ENCODE peak calls at places on chromosomes 13 and 19, in five cellular contexts. S is IMR-90, H is right atrium auricular region, Y is GM23338, O is BE2C. J is an unnamed sample. For H3K4me1, the result is how much of the 10 kb centered on the place peaks cover.

GRCh38 chr19:40279120-40279551 is 6.0 kb downstream of the AKT2 start:
- DNase-seq in S (peak), H (peak), Y (no peak), O (no peak), J (peak)

GRCh38 chr13:91375119-91375729 is 23.2 kb upstream of the GPC5 start:
- DNase-seq in S (peak), H (no peak), Y (peak), O (peak), J (no peak)

GRCh38 chr19:9943744-9944143 is 7.4 kb upstream of the OLFM2 start:
- DNase-seq in S (no peak), H (no peak), Y (no peak), O (no peak), J (no peak)

GRCh38 chr19:10848208-10848843 is at the start of gene C19orf38:
- DNase-seq in S (no peak), H (no peak), Y (no peak), O (no peak), J (no peak)

GRCh38 chr19:52226652-52227051 is 36.8 kb downstream of the PPP2R1A start:
- DNase-seq in S (no peak), H (no peak), Y (no peak), O (no peak), J (no peak)

GRCh38 chr13:105116966-105117365 is 1418.5 kb downstream of the EFNB2 start:
- DNase-seq in S (no peak), H (no peak), Y (no peak), O (no peak), J (peak)

GRCh38 chr13:32205426-32206096 is 109.6 kb downstream of the ZAR1L start:
- DNase-seq in S (peak), H (no peak), Y (no peak), O (peak), J (no peak)

GRCh38 chr13:112249644-112250610 is 126.2 kb upstream of the SPACA7 start:
- DNase-seq in S (no peak), H (peak), Y (no peak), O (no peak), J (no peak)

GRCh38 chr19:32642771-32643170 is 32.2 kb downstream of the ANKRD27 start:
- DNase-seq in S (no peak), H (no peak), Y (no peak), O (no peak), J (no peak)

GRCh38 chr19:8336072-8336569 is 6.9 kb downstream of the KANK3 start:
- DNase-seq in S (no peak), H (no peak), Y (peak), O (no peak), J (no peak)

GRCh38 chr13:23427342-23428182 is 5.9 kb downstream of the SACS start:
- DNase-seq in S (peak), H (no peak), Y (no peak), O (no peak), J (no peak)

GRCh38 chr19:14375055-14375581 is 6.1 kb upstream of the ADGRE5 start:
- DNase-seq in S (no peak), H (no peak), Y (no peak), O (no peak), J (no peak)

GRCh38 chr13:74825170-74825948 is 656.6 kb downstream of the TBC1D4 start:
- DNase-seq in S (peak), H (no peak), Y (peak), O (no peak), J (peak)

GRCh38 chr13:30319703-30320102 is 12.4 kb upstream of the KATNAL1 start:
- DNase-seq in S (no peak), H (no peak), Y (no peak), O (no peak), J (no peak)

GRCh38 chr13:90947976-90948375 is 399.5 kb upstream of the MIR17HG start:
- DNase-seq in S (no peak), H (no peak), Y (no peak), O (no peak), J (no peak)

GRCh38 chr19:15107056-15108010 is at the start of gene SYDE1:
- DNase-seq in S (peak), H (peak), Y (peak), O (no peak), J (peak)

GRCh38 chr19:4518345-4519171 is at the start of gene PLIN4:
- DNase-seq in S (peak), H (peak), Y (peak), O (no peak), J (no peak)

GRCh38 chr13:30600470-30600869 is 17.2 kb upstream of the USPL1 start:
- DNase-seq in S (no peak), H (no peak), Y (no peak), O (no peak), J (no peak)

GRCh38 chr13:98284677-98285076 is 107.6 kb upstream of the RNF113B start:
- DNase-seq in S (no peak), H (no peak), Y (no peak), O (no peak), J (no peak)

GRCh38 chr13:109691689-109692088 is 94.7 kb downstream of the IRS2 start:
- DNase-seq in S (no peak), H (no peak), Y (no peak), O (no peak), J (no peak)

GRCh38 chr13:97434417-97435296 is 688 bp downstream of the RAP2A start:
- DNase-seq in S (peak), H (peak), Y (peak), O (peak), J (peak)

GRCh38 chr13:69324109-69324886 is 783.3 kb upstream of the ATXN8OS start:
- DNase-seq in S (no peak), H (no peak), Y (peak), O (no peak), J (no peak)

GRCh38 chr19:34471906-34472305 is 9.7 kb upstream of the WTIP start:
- DNase-seq in S (no peak), H (peak), Y (no peak), O (no peak), J (no peak)

GRCh38 chr19:441213-441823 is 19.5 kb downstream of the SHC2 start:
- DNase-seq in S (no peak), H (no peak), Y (no peak), O (no peak), J (no peak)

GRCh38 chr19:42179501-42179817 is 38.0 kb downstream of the DEDD2 start:
- DNase-seq in S (no peak), H (no peak), Y (no peak), O (no peak), J (no peak)
- TF ChIP-seq CTCF in S (no peak), H (no peak), Y (no peak), O (no peak), J (no peak)

GRCh38 chr19:1851581-1852293 is 3.5 kb upstream of the REXO1 start:
- DNase-seq in S (no peak), H (no peak), Y (peak), O (peak), J (no peak)

GRCh38 chr19:1853295-1854031 is 5.2 kb upstream of the REXO1 start:
- DNase-seq in S (peak), H (peak), Y (peak), O (peak), J (peak)

GRCh38 chr19:1852729-1853128 is 4.4 kb upstream of the REXO1 start:
- DNase-seq in S (no peak), H (no peak), Y (no peak), O (no peak), J (no peak)

GRCh38 chr19:1850809-1851544 is 2.7 kb upstream of the REXO1 start:
- DNase-seq in S (no peak), H (no peak), Y (peak), O (no peak), J (no peak)

DNA sequence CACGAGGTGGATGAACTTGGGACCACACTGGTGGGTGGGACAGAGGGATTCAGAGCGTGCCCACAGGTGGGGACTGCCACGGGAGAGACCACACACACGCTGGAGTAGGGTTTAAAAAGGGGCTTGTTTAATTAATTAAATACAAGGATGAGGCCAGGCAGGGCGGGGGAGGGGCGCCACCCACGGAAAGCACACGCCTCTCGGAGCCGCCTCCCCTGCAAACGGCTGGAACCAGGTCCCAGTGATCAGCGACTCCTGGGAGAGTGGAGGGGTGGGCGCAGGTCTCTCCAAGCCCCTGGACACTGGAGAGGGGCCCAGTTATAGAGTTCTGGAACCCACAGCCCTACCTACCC is 4.0 kb upstream of the REXO1 start:
- DNase-seq in S (no peak), H (no peak), Y (no peak), O (no peak), J (no peak)
- H3K4me1 ChIP-seq in S (under half), H (half or more), Y (under half), O (under half), J (under half)

DNA sequence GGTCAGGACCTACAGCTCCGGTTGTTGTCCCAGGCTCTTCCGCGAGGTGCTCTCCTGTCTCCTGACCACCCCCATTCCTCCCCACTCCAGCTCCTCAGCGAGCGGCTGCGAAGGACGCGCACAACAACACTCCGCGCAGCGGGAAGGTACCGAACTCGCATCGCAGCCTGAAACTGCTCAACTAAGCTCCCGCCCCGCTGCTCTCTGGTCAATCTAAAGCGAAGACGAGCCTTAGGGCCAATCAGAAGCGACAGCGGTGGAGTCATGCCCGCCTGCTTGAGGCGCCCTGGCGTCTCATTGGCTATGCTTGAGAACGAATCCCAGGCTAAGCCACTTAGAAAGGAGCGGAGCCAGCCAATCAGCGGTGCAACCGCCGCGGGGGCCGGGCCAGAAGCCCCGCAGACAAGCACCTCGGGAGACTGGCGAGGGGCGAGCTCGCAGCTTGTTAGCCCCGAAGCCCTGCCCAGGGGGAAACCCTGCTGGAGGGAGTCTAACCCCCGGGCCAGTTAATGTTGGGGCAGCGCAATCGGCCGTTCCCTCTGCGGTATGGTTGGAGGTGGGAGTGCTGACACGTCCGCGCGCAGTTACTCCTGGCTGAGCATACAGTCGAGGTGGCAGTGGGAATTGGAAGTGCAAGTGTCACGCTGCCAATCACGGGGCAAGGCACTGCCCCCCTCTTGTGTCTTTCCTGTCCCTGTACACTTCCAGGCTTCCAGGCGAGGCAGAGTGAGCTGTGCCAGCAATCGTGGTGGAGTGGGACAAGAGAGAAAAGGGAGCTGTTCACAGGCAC is 1.9 kb upstream of the ZBTB32 start:
- DNase-seq in S (peak), H (peak), Y (peak), O (peak), J (peak)
- TF ChIP-seq CTCF in S (no peak), H (no peak), Y (no peak), O (no peak), J (no peak)

GRCh38 chr19:56117376-56117884 is 3.7 kb downstream of the ZNF787 start:
- DNase-seq in S (no peak), H (no peak), Y (no peak), O (no peak), J (no peak)
- H3K4me1 ChIP-seq in S (under half), H (half or more), Y (under half), O (under half), J (under half)

GRCh38 chr19:23440207-23440606 is 44.9 kb upstream of the ZNF91 start:
- DNase-seq in S (no peak), H (no peak), Y (peak), O (peak), J (no peak)
- TF ChIP-seq CTCF in S (peak), H (no peak), Y (peak), O (peak), J (no peak)

GRCh38 chr19:13026478-13026999 is 31.3 kb downstream of the NFIX start:
- DNase-seq in S (peak), H (no peak), Y (no peak), O (no peak), J (peak)
- H3K4me1 ChIP-seq in S (under half), H (half or more), Y (under half), O (under half), J (under half)

GRCh38 chr19:16185123-16185924 is at the start of gene FAM32A:
- DNase-seq in S (peak), H (peak), Y (peak), O (peak), J (peak)
- TF ChIP-seq CTCF in S (peak), H (peak), Y (peak), O (peak), J (no peak)

GRCh38 chr13:93729383-93729782 is 502.8 kb downstream of the GPC6 start:
- DNase-seq in S (no peak), H (no peak), Y (no peak), O (no peak), J (no peak)
- H3K4me1 ChIP-seq in S (under half), H (under half), Y (under half), O (under half), J (under half)

DNA sequence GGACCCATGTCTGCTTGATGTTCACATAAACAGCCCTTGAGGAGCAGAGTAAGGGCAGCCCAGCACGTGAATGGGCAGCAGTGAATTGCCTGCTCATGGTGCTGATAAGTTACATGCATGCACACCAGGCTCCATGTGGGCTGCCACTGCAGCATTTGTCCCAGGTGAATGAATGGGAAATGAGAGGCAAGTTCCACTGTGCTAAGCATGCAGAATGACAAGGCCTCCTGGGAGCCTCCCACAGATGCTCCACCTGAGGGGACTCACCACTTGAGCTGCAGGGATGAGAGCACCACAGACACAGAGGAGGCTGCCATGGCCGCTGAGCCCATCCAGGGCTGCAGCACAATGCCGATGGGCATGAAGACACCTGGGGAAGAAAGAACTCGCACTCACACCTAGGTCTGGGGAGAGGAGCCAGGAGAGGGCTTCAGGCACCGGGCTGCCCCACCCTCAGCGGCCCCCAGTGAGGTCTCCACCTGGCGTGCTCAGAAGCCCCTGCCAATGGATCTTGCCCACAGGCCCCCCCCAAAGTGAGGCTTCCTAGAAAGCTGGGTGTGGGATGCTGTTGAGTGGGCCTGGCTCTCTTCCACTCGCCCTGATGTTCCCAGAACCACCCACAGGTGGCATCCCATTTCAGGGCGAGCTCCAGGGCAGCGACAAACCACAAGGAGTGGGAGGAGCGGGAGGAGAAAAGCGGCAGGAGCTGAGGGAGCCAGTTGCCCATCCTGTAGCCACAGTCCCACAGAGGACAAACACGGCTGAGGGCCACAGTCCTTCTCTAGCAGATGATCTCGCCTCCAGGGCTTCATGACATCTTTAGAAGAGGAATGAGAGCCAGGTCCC is 73.8 kb downstream of the CCDC70 start:
- DNase-seq in S (no peak), H (no peak), Y (peak), O (no peak), J (peak)
- TF ChIP-seq CTCF in S (peak), H (no peak), Y (peak), O (peak), J (peak)